ENCODE peak calls at places on chromosomes 6 and 20, in five cellular contexts. One of them, this sample, is unnamed.

GRCh38 chr6:95658896-95659295 is 81.6 kb downstream of the MANEA start:
- DNase-seq in DMS79: no peak
- DNase-seq in NCI-H1694 treated with DMSO at 0.1 percent for 48 hours: peak
- DNase-seq in T-helper 2 cell: no peak
- DNase-seq in SW480: no peak
- DNase-seq in this sample: no peak

GRCh38 chr20:55415567-55416142 is 589.7 kb downstream of the CBLN4 start:
- DNase-seq in DMS79: no peak
- DNase-seq in NCI-H1694 treated with DMSO at 0.1 percent for 48 hours: peak
- DNase-seq in T-helper 2 cell: no peak
- DNase-seq in SW480: peak
- DNase-seq in this sample: no peak

GRCh38 chr6:148700713-148701392 is 46.0 kb upstream of the UST start:
- DNase-seq in SW480: peak
- DNase-seq in DMS79: peak
- DNase-seq in NCI-H1694 treated with DMSO at 0.1 percent for 48 hours: no peak
- DNase-seq in T-helper 2 cell: no peak
- DNase-seq in this sample: peak

GRCh38 chr6:3861424-3861823 is 12.3 kb downstream of the FAM50B start:
- DNase-seq in SW480: no peak
- DNase-seq in NCI-H1694 treated with DMSO at 0.1 percent for 48 hours: no peak
- DNase-seq in DMS79: no peak
- DNase-seq in T-helper 2 cell: no peak
- DNase-seq in this sample: no peak

GRCh38 chr6:31332637-31333602 is 24.1 kb downstream of the HLA-B start:
- DNase-seq in SW480: no peak
- DNase-seq in T-helper 2 cell: no peak
- DNase-seq in NCI-H1694 treated with DMSO at 0.1 percent for 48 hours: no peak
- DNase-seq in DMS79: no peak
- DNase-seq in this sample: no peak

GRCh38 chr6:21800948-21801438 is 207.4 kb downstream of the SOX4 start:
- DNase-seq in T-helper 2 cell: no peak
- DNase-seq in SW480: peak
- DNase-seq in DMS79: peak
- DNase-seq in NCI-H1694 treated with DMSO at 0.1 percent for 48 hours: no peak
- DNase-seq in this sample: no peak

GRCh38 chr6:33817520-33817919 is 13.7 kb upstream of the MLN start:
- DNase-seq in DMS79: peak
- DNase-seq in T-helper 2 cell: no peak
- DNase-seq in NCI-H1694 treated with DMSO at 0.1 percent for 48 hours: no peak
- DNase-seq in SW480: no peak
- DNase-seq in this sample: no peak

GRCh38 chr20:36482044-36482473 is 59.3 kb upstream of the MYL9 start:
- DNase-seq in SW480: no peak
- DNase-seq in T-helper 2 cell: no peak
- DNase-seq in NCI-H1694 treated with DMSO at 0.1 percent for 48 hours: peak
- DNase-seq in DMS79: peak
- DNase-seq in this sample: peak

GRCh38 chr20:46164166-46164565 is 46.1 kb downstream of the CD40 start:
- DNase-seq in DMS79: no peak
- DNase-seq in SW480: no peak
- DNase-seq in NCI-H1694 treated with DMSO at 0.1 percent for 48 hours: no peak
- DNase-seq in T-helper 2 cell: no peak
- DNase-seq in this sample: no peak

GRCh38 chr6:42404494-42404893 is 47.2 kb downstream of the TRERF1 start:
- DNase-seq in SW480: peak
- DNase-seq in T-helper 2 cell: no peak
- DNase-seq in NCI-H1694 treated with DMSO at 0.1 percent for 48 hours: no peak
- DNase-seq in DMS79: no peak
- DNase-seq in this sample: no peak

GRCh38 chr20:37202267-37202943 is 23.1 kb upstream of the MROH8 start:
- DNase-seq in NCI-H1694 treated with DMSO at 0.1 percent for 48 hours: peak
- DNase-seq in DMS79: no peak
- DNase-seq in T-helper 2 cell: no peak
- DNase-seq in SW480: peak
- DNase-seq in this sample: peak

GRCh38 chr6:64217721-64218603 is 582.4 kb downstream of the PHF3 start:
- DNase-seq in T-helper 2 cell: no peak
- DNase-seq in DMS79: no peak
- DNase-seq in NCI-H1694 treated with DMSO at 0.1 percent for 48 hours: no peak
- DNase-seq in SW480: no peak
- DNase-seq in this sample: no peak

GRCh38 chr6:77403424-77403823 is 59.9 kb downstream of the HTR1B start:
- DNase-seq in SW480: no peak
- DNase-seq in T-helper 2 cell: no peak
- DNase-seq in DMS79: no peak
- DNase-seq in NCI-H1694 treated with DMSO at 0.1 percent for 48 hours: no peak
- DNase-seq in this sample: no peak

GRCh38 chr6:113447088-113447831 is 409.9 kb upstream of the MARCKS start:
- DNase-seq in T-helper 2 cell: no peak
- DNase-seq in SW480: no peak
- DNase-seq in NCI-H1694 treated with DMSO at 0.1 percent for 48 hours: no peak
- DNase-seq in DMS79: no peak
- DNase-seq in this sample: no peak

GRCh38 chr6:73528897-73529296 is 8.1 kb upstream of the EEF1A1 start:
- DNase-seq in SW480: no peak
- DNase-seq in DMS79: no peak
- DNase-seq in T-helper 2 cell: no peak
- DNase-seq in NCI-H1694 treated with DMSO at 0.1 percent for 48 hours: no peak
- DNase-seq in this sample: no peak

GRCh38 chr6:85678602-85679444 is 36.1 kb upstream of the SYNCRIP start:
- DNase-seq in DMS79: peak
- DNase-seq in T-helper 2 cell: peak
- DNase-seq in SW480: peak
- DNase-seq in NCI-H1694 treated with DMSO at 0.1 percent for 48 hours: peak
- DNase-seq in this sample: peak

This sample was measured in G401.